ENCODE peak calls at places on chromosomes 11 and 22, in four cellular contexts. One of them, this sample, is unnamed.

GRCh38 chr11:86162257-86162656 is 82.3 kb upstream of the EED start:
- DNase-seq in HCT116: no peak
- DNase-seq in thoracic aorta: no peak
- DNase-seq in GM12865: no peak
- DNase-seq in this sample: no peak

GRCh38 chr11:73652046-73652730 is 5.8 kb downstream of the PLEKHB1 start:
- DNase-seq in HCT116: peak; percentile 36
- DNase-seq in thoracic aorta: no peak
- DNase-seq in GM12865: no peak
- DNase-seq in this sample: no peak

GRCh38 chr22:47352920-47353700 is 590.7 kb downstream of the TBC1D22A start:
- DNase-seq in HCT116: no peak
- DNase-seq in thoracic aorta: no peak
- DNase-seq in GM12865: no peak
- DNase-seq in this sample: no peak

GRCh38 chr11:36073411-36074203 is 129.7 kb downstream of the LDLRAD3 start:
- DNase-seq in HCT116: no peak
- DNase-seq in thoracic aorta: no peak
- DNase-seq in GM12865: peak; percentile 3
- DNase-seq in this sample: no peak

GRCh38 chr11:74677131-74677530 is 54.1 kb downstream of the CHRDL2 start:
- DNase-seq in HCT116: no peak
- DNase-seq in thoracic aorta: no peak
- DNase-seq in GM12865: no peak
- DNase-seq in this sample: peak; percentile 4

GRCh38 chr11:65891180-65892136 is 985 bp downstream of the CCDC85B start:
- DNase-seq in HCT116: no peak
- DNase-seq in thoracic aorta: no peak
- DNase-seq in GM12865: peak; percentile 67
- DNase-seq in this sample: no peak

GRCh38 chr11:34438529-34439507 is at the start of gene CAT:
- DNase-seq in HCT116: peak; percentile 94
- DNase-seq in thoracic aorta: peak; percentile 95
- DNase-seq in GM12865: peak; percentile 95
- DNase-seq in this sample: peak; percentile 97

GRCh38 chr11:74634537-74634936 is 42.2 kb downstream of the POLD3 start:
- DNase-seq in HCT116: peak; percentile 71
- DNase-seq in thoracic aorta: no peak
- DNase-seq in GM12865: no peak
- DNase-seq in this sample: no peak

GRCh38 chr22:28514314-28514713 is 165.3 kb downstream of the TTC28 start:
- DNase-seq in HCT116: no peak
- DNase-seq in thoracic aorta: no peak
- DNase-seq in GM12865: no peak
- DNase-seq in this sample: no peak

GRCh38 chr11:73734996-73735395 is 25.9 kb downstream of the RAB6A start:
- DNase-seq in HCT116: no peak
- DNase-seq in thoracic aorta: no peak
- DNase-seq in GM12865: no peak
- DNase-seq in this sample: no peak

GRCh38 chr11:72629266-72629665 is 45.0 kb downstream of the PDE2A start:
- DNase-seq in HCT116: no peak
- DNase-seq in thoracic aorta: no peak
- DNase-seq in GM12865: no peak
- DNase-seq in this sample: no peak

GRCh38 chr11:27124514-27125264 is 84.1 kb downstream of the BBOX1 start:
- DNase-seq in HCT116: no peak
- DNase-seq in thoracic aorta: no peak
- DNase-seq in GM12865: no peak
- DNase-seq in this sample: no peak

GRCh38 chr11:1494650-1495049 is 8.1 kb upstream of the MOB2 start:
- DNase-seq in HCT116: no peak
- DNase-seq in thoracic aorta: no peak
- DNase-seq in GM12865: no peak
- DNase-seq in this sample: no peak

GRCh38 chr11:76248210-76248609 is 41.9 kb upstream of the WNT11 start:
- DNase-seq in HCT116: no peak
- DNase-seq in thoracic aorta: no peak
- DNase-seq in GM12865: peak; percentile 49
- DNase-seq in this sample: no peak
- TF ChIP-seq CTCF in HCT116: no peak
- TF ChIP-seq CTCF in thoracic aorta: no peak
- TF ChIP-seq CTCF in GM12865: peak; percentile 49
- TF ChIP-seq CTCF in this sample: no peak

GRCh38 chr22:36928826-36929535 is 15.6 kb downstream of the CSF2RB start:
- DNase-seq in HCT116: no peak
- DNase-seq in thoracic aorta: no peak
- DNase-seq in GM12865: no peak
- DNase-seq in this sample: peak; percentile 23
- TF ChIP-seq CTCF in HCT116: no peak
- TF ChIP-seq CTCF in thoracic aorta: no peak
- TF ChIP-seq CTCF in GM12865: no peak
- TF ChIP-seq CTCF in this sample: no peak

GRCh38 chr11:120431633-120432032 is 79.9 kb upstream of the GRIK4 start:
- DNase-seq in HCT116: peak; percentile 27
- DNase-seq in thoracic aorta: no peak
- DNase-seq in GM12865: peak; percentile 7
- DNase-seq in this sample: no peak
- TF ChIP-seq CTCF in HCT116: no peak
- TF ChIP-seq CTCF in thoracic aorta: no peak
- TF ChIP-seq CTCF in GM12865: no peak
- TF ChIP-seq CTCF in this sample: no peak

GRCh38 chr22:22745225-22746060 is 101.0 kb downstream of the GGTLC2 start:
- DNase-seq in HCT116: no peak
- DNase-seq in thoracic aorta: no peak
- DNase-seq in GM12865: peak; percentile 57
- DNase-seq in this sample: peak; percentile 58
- TF ChIP-seq CTCF in HCT116: peak; percentile 31
- TF ChIP-seq CTCF in thoracic aorta: no peak
- TF ChIP-seq CTCF in GM12865: peak; percentile 69
- TF ChIP-seq CTCF in this sample: peak; percentile 76

This sample was measured in GM13976.